ENCODE peak calls at places on chromosome 2, in nine cellular contexts. One of them, this sample, is unnamed.
A peak's percentile ranks its signal among the peaks of the same experiment; 100 is the strongest.

GRCh38 chr2:54052825-54053718 is 62.3 kb upstream of the ACYP2 start:
- DNase-seq in AG10803: no peak
- DNase-seq in dorsolateral prefrontal cortex: no peak
- DNase-seq in fibroblast of lung: no peak
- DNase-seq in neural progenitor cell: peak; percentile 15
- DNase-seq in epithelial cell of esophagus: peak; percentile 42
- DNase-seq in coronary artery: no peak
- DNase-seq in pancreas: no peak
- DNase-seq in mucosa of descending colon: no peak
- DNase-seq in this sample: no peak

GRCh38 chr2:62826141-62826540 is 120.6 kb downstream of the EHBP1 start:
- DNase-seq in pancreas: no peak
- DNase-seq in fibroblast of lung: peak; percentile 85
- DNase-seq in mucosa of descending colon: no peak
- DNase-seq in dorsolateral prefrontal cortex: no peak
- DNase-seq in coronary artery: no peak
- DNase-seq in neural progenitor cell: no peak
- DNase-seq in epithelial cell of esophagus: no peak
- DNase-seq in AG10803: peak; percentile 69
- DNase-seq in this sample: no peak

GRCh38 chr2:46865181-46865970 is 50.2 kb downstream of the MCFD2 start:
- DNase-seq in coronary artery: no peak
- DNase-seq in neural progenitor cell: no peak
- DNase-seq in mucosa of descending colon: peak; percentile 74
- DNase-seq in AG10803: no peak
- DNase-seq in epithelial cell of esophagus: no peak
- DNase-seq in pancreas: no peak
- DNase-seq in dorsolateral prefrontal cortex: no peak
- DNase-seq in fibroblast of lung: no peak
- DNase-seq in this sample: no peak

GRCh38 chr2:105557515-105557914 is 158.7 kb upstream of the FHL2 start:
- DNase-seq in pancreas: no peak
- DNase-seq in coronary artery: no peak
- DNase-seq in dorsolateral prefrontal cortex: no peak
- DNase-seq in mucosa of descending colon: no peak
- DNase-seq in fibroblast of lung: no peak
- DNase-seq in AG10803: no peak
- DNase-seq in epithelial cell of esophagus: no peak
- DNase-seq in neural progenitor cell: no peak
- DNase-seq in this sample: no peak

GRCh38 chr2:71067567-71068217 is 756 bp upstream of the NAGK start:
- DNase-seq in AG10803: no peak
- DNase-seq in dorsolateral prefrontal cortex: no peak
- DNase-seq in fibroblast of lung: peak; percentile 20
- DNase-seq in pancreas: no peak
- DNase-seq in mucosa of descending colon: peak; percentile 62
- DNase-seq in epithelial cell of esophagus: no peak
- DNase-seq in neural progenitor cell: no peak
- DNase-seq in coronary artery: peak; percentile 78
- DNase-seq in this sample: no peak

GRCh38 chr2:134252092-134252775 is 1.6 kb upstream of the MGAT5 start:
- DNase-seq in fibroblast of lung: peak; percentile 72
- DNase-seq in neural progenitor cell: no peak
- DNase-seq in pancreas: no peak
- DNase-seq in mucosa of descending colon: no peak
- DNase-seq in AG10803: peak; percentile 37
- DNase-seq in dorsolateral prefrontal cortex: no peak
- DNase-seq in coronary artery: no peak
- DNase-seq in epithelial cell of esophagus: no peak
- DNase-seq in this sample: no peak

GRCh38 chr2:168118733-168119518 is 128.5 kb downstream of the STK39 start:
- DNase-seq in pancreas: peak; percentile 30
- DNase-seq in neural progenitor cell: peak; percentile 90
- DNase-seq in fibroblast of lung: peak; percentile 62
- DNase-seq in mucosa of descending colon: no peak
- DNase-seq in coronary artery: no peak
- DNase-seq in epithelial cell of esophagus: peak; percentile 74
- DNase-seq in dorsolateral prefrontal cortex: no peak
- DNase-seq in AG10803: peak; percentile 74
- DNase-seq in this sample: no peak

GRCh38 chr2:74083750-74084149 is 64.0 kb downstream of the BOLA3 start:
- DNase-seq in epithelial cell of esophagus: no peak
- DNase-seq in fibroblast of lung: no peak
- DNase-seq in neural progenitor cell: no peak
- DNase-seq in coronary artery: no peak
- DNase-seq in pancreas: no peak
- DNase-seq in dorsolateral prefrontal cortex: no peak
- DNase-seq in mucosa of descending colon: no peak
- DNase-seq in AG10803: no peak
- DNase-seq in this sample: no peak

GRCh38 chr2:135471106-135471505 is 59.9 kb downstream of the ZRANB3 start:
- DNase-seq in pancreas: no peak
- DNase-seq in fibroblast of lung: peak; percentile 21
- DNase-seq in mucosa of descending colon: no peak
- DNase-seq in epithelial cell of esophagus: no peak
- DNase-seq in dorsolateral prefrontal cortex: no peak
- DNase-seq in neural progenitor cell: no peak
- DNase-seq in coronary artery: no peak
- DNase-seq in AG10803: no peak
- DNase-seq in this sample: no peak

GRCh38 chr2:187951470-187952218 is 340.0 kb upstream of the GULP1 start:
- DNase-seq in epithelial cell of esophagus: no peak
- DNase-seq in pancreas: no peak
- DNase-seq in AG10803: no peak
- DNase-seq in dorsolateral prefrontal cortex: no peak
- DNase-seq in mucosa of descending colon: no peak
- DNase-seq in neural progenitor cell: no peak
- DNase-seq in fibroblast of lung: no peak
- DNase-seq in coronary artery: no peak
- DNase-seq in this sample: no peak

GRCh38 chr2:23803965-23804542 is 122.9 kb downstream of the ATAD2B start:
- DNase-seq in neural progenitor cell: peak; percentile 37
- DNase-seq in epithelial cell of esophagus: peak; percentile 46
- DNase-seq in coronary artery: no peak
- DNase-seq in AG10803: peak; percentile 20
- DNase-seq in mucosa of descending colon: no peak
- DNase-seq in dorsolateral prefrontal cortex: no peak
- DNase-seq in fibroblast of lung: peak; percentile 49
- DNase-seq in pancreas: peak; percentile 31
- DNase-seq in this sample: no peak

GRCh38 chr2:52260904-52261303 is 1229.0 kb upstream of the NRXN1 start:
- DNase-seq in dorsolateral prefrontal cortex: no peak
- DNase-seq in coronary artery: no peak
- DNase-seq in pancreas: no peak
- DNase-seq in neural progenitor cell: no peak
- DNase-seq in fibroblast of lung: peak; percentile 40
- DNase-seq in epithelial cell of esophagus: no peak
- DNase-seq in mucosa of descending colon: no peak
- DNase-seq in AG10803: peak; percentile 7
- DNase-seq in this sample: no peak

GRCh38 chr2:99940963-99941362 is 201.4 kb downstream of the AFF3 start:
- DNase-seq in neural progenitor cell: no peak
- DNase-seq in AG10803: peak; percentile 30
- DNase-seq in mucosa of descending colon: no peak
- DNase-seq in dorsolateral prefrontal cortex: no peak
- DNase-seq in fibroblast of lung: peak; percentile 91
- DNase-seq in coronary artery: no peak
- DNase-seq in pancreas: no peak
- DNase-seq in epithelial cell of esophagus: no peak
- DNase-seq in this sample: no peak

GRCh38 chr2:73000808-73001570 is 70.5 kb downstream of the SFXN5 start:
- DNase-seq in mucosa of descending colon: no peak
- DNase-seq in pancreas: no peak
- DNase-seq in dorsolateral prefrontal cortex: no peak
- DNase-seq in coronary artery: peak; percentile 58
- DNase-seq in neural progenitor cell: no peak
- DNase-seq in epithelial cell of esophagus: no peak
- DNase-seq in fibroblast of lung: no peak
- DNase-seq in AG10803: no peak
- DNase-seq in this sample: no peak

GRCh38 chr2:100291152-100291970 is 30.9 kb downstream of the LONRF2 start:
- DNase-seq in fibroblast of lung: peak; percentile 100
- DNase-seq in AG10803: peak; percentile 87
- DNase-seq in epithelial cell of esophagus: peak; percentile 78
- DNase-seq in coronary artery: no peak
- DNase-seq in neural progenitor cell: no peak
- DNase-seq in dorsolateral prefrontal cortex: peak; percentile 85
- DNase-seq in pancreas: peak; percentile 86
- DNase-seq in mucosa of descending colon: no peak
- DNase-seq in this sample: no peak

GRCh38 chr2:65749549-65749948 is 317.1 kb upstream of the SPRED2 start:
- DNase-seq in mucosa of descending colon: no peak
- DNase-seq in coronary artery: no peak
- DNase-seq in dorsolateral prefrontal cortex: no peak
- DNase-seq in neural progenitor cell: no peak
- DNase-seq in AG10803: peak; percentile 1
- DNase-seq in pancreas: no peak
- DNase-seq in fibroblast of lung: peak; percentile 78
- DNase-seq in epithelial cell of esophagus: peak; percentile 47
- DNase-seq in this sample: no peak

GRCh38 chr2:44562737-44563136 is 201.0 kb downstream of the CAMKMT start:
- DNase-seq in fibroblast of lung: no peak
- DNase-seq in pancreas: no peak
- DNase-seq in epithelial cell of esophagus: no peak
- DNase-seq in mucosa of descending colon: no peak
- DNase-seq in coronary artery: no peak
- DNase-seq in neural progenitor cell: no peak
- DNase-seq in dorsolateral prefrontal cortex: no peak
- DNase-seq in AG10803: no peak
- DNase-seq in this sample: no peak

GRCh38 chr2:164696634-164697033 is 75.4 kb upstream of the GRB14 start:
- DNase-seq in mucosa of descending colon: no peak
- DNase-seq in neural progenitor cell: no peak
- DNase-seq in AG10803: no peak
- DNase-seq in dorsolateral prefrontal cortex: no peak
- DNase-seq in fibroblast of lung: no peak
- DNase-seq in coronary artery: no peak
- DNase-seq in epithelial cell of esophagus: no peak
- DNase-seq in pancreas: no peak
- DNase-seq in this sample: no peak
- TF ChIP-seq CTCF in mucosa of descending colon: no peak
- TF ChIP-seq CTCF in neural progenitor cell: peak; percentile 29
- TF ChIP-seq CTCF in AG10803: no peak
- TF ChIP-seq CTCF in dorsolateral prefrontal cortex: no peak
- TF ChIP-seq CTCF in fibroblast of lung: no peak
- TF ChIP-seq CTCF in coronary artery: no peak
- TF ChIP-seq CTCF in epithelial cell of esophagus: peak; percentile 13
- TF ChIP-seq CTCF in pancreas: no peak
- TF ChIP-seq CTCF in this sample: peak; percentile 44

DNA sequence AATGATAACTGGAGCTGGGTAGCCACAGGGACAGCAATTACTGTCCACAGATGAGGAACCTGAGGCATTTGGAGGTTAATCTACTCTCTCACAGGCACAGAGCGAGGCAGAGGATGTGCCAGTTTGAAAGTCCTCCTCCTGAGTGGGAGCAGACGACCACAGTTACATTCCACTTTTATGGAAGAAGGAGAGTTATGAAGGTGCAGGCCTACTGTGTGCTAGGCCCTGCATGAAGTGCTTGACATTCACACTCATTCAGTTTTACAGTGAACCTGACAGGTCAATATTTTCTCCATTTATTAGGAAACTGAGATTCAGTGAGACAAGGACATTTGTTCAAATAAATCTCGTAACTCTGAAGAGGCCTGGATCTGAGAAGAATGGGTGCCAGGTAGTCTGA is 142.0 kb downstream of the TDRD15 start:
- DNase-seq in mucosa of descending colon: no peak
- DNase-seq in epithelial cell of esophagus: no peak
- DNase-seq in fibroblast of lung: no peak
- DNase-seq in pancreas: no peak
- DNase-seq in neural progenitor cell: no peak
- DNase-seq in coronary artery: no peak
- DNase-seq in AG10803: no peak
- DNase-seq in dorsolateral prefrontal cortex: no peak
- DNase-seq in this sample: no peak
- TF ChIP-seq CTCF in mucosa of descending colon: no peak
- TF ChIP-seq CTCF in epithelial cell of esophagus: no peak
- TF ChIP-seq CTCF in fibroblast of lung: no peak
- TF ChIP-seq CTCF in pancreas: no peak
- TF ChIP-seq CTCF in neural progenitor cell: no peak
- TF ChIP-seq CTCF in coronary artery: no peak
- TF ChIP-seq CTCF in AG10803: no peak
- TF ChIP-seq CTCF in dorsolateral prefrontal cortex: no peak
- TF ChIP-seq CTCF in this sample: no peak

GRCh38 chr2:104521247-104521646 is 332.7 kb upstream of the POU3F3 start:
- DNase-seq in coronary artery: no peak
- DNase-seq in pancreas: no peak
- DNase-seq in neural progenitor cell: peak; percentile 67
- DNase-seq in dorsolateral prefrontal cortex: no peak
- DNase-seq in epithelial cell of esophagus: no peak
- DNase-seq in fibroblast of lung: no peak
- DNase-seq in AG10803: no peak
- DNase-seq in mucosa of descending colon: no peak
- DNase-seq in this sample: no peak
- TF ChIP-seq CTCF in coronary artery: no peak
- TF ChIP-seq CTCF in pancreas: no peak
- TF ChIP-seq CTCF in neural progenitor cell: peak; percentile 50
- TF ChIP-seq CTCF in dorsolateral prefrontal cortex: no peak
- TF ChIP-seq CTCF in epithelial cell of esophagus: no peak
- TF ChIP-seq CTCF in fibroblast of lung: no peak
- TF ChIP-seq CTCF in AG10803: no peak
- TF ChIP-seq CTCF in mucosa of descending colon: no peak
- TF ChIP-seq CTCF in this sample: no peak

GRCh38 chr2:148674063-148675020 is 29.8 kb downstream of the EPC2 start:
- DNase-seq in coronary artery: no peak
- DNase-seq in pancreas: no peak
- DNase-seq in dorsolateral prefrontal cortex: no peak
- DNase-seq in AG10803: no peak
- DNase-seq in epithelial cell of esophagus: peak; percentile 58
- DNase-seq in fibroblast of lung: peak; percentile 37
- DNase-seq in neural progenitor cell: peak; percentile 62
- DNase-seq in mucosa of descending colon: no peak
- DNase-seq in this sample: no peak
- TF ChIP-seq CTCF in coronary artery: no peak
- TF ChIP-seq CTCF in pancreas: no peak
- TF ChIP-seq CTCF in dorsolateral prefrontal cortex: peak; percentile 31
- TF ChIP-seq CTCF in AG10803: peak; percentile 42
- TF ChIP-seq CTCF in epithelial cell of esophagus: peak; percentile 77
- TF ChIP-seq CTCF in fibroblast of lung: peak; percentile 59
- TF ChIP-seq CTCF in neural progenitor cell: peak; percentile 59
- TF ChIP-seq CTCF in mucosa of descending colon: peak; percentile 35
- TF ChIP-seq CTCF in this sample: peak; percentile 70

GRCh38 chr2:38602732-38603401 is at the start of gene HNRNPLL:
- DNase-seq in coronary artery: peak; percentile 99
- DNase-seq in dorsolateral prefrontal cortex: peak; percentile 98
- DNase-seq in neural progenitor cell: peak; percentile 99
- DNase-seq in mucosa of descending colon: peak; percentile 99
- DNase-seq in AG10803: peak; percentile 98
- DNase-seq in pancreas: peak; percentile 99
- DNase-seq in fibroblast of lung: peak; percentile 98
- DNase-seq in epithelial cell of esophagus: peak; percentile 99
- DNase-seq in this sample: peak; percentile 100
- TF ChIP-seq CTCF in coronary artery: no peak
- TF ChIP-seq CTCF in dorsolateral prefrontal cortex: peak; percentile 12
- TF ChIP-seq CTCF in neural progenitor cell: peak; percentile 15
- TF ChIP-seq CTCF in mucosa of descending colon: no peak
- TF ChIP-seq CTCF in AG10803: no peak
- TF ChIP-seq CTCF in pancreas: no peak
- TF ChIP-seq CTCF in fibroblast of lung: no peak
- TF ChIP-seq CTCF in epithelial cell of esophagus: no peak
- TF ChIP-seq CTCF in this sample: no peak